ENCODE peak calls at places on chromosomes 4 and X, in seven cellular contexts. H is ascending aorta; Q is CD8-positive, alpha-beta memory T cell; B is left lung; F is CD8-positive, alpha-beta T cell; L is OCI-LY7; W is right atrium auricular region. A is an unnamed sample. For H3K4me1, the result is how much of the 10 kb centered on the place peaks cover.

GRCh38 chrX:129738466-129739308 is at the start of gene XPNPEP2:
- DNase-seq in H (no peak), Q (no peak), B (no peak), F (no peak), L (no peak), W (no peak), A (peak)

GRCh38 chr4:110518889-110519490 is 43.0 kb downstream of the ENPEP start:
- DNase-seq in H (no peak), Q (no peak), B (no peak), F (no peak), L (peak), W (no peak), A (peak)

GRCh38 chr4:36411338-36411737 is 129.9 kb downstream of the DTHD1 start:
- DNase-seq in H (no peak), Q (no peak), B (no peak), F (no peak), L (no peak), W (no peak), A (no peak)

GRCh38 chr4:40283413-40283812 is 51.7 kb upstream of the CHRNA9 start:
- DNase-seq in H (no peak), Q (no peak), B (no peak), F (no peak), L (no peak), W (no peak), A (no peak)

GRCh38 chr4:36273276-36273675 is 8.1 kb upstream of the DTHD1 start:
- DNase-seq in H (no peak), Q (no peak), B (no peak), F (no peak), L (no peak), W (no peak), A (no peak)

GRCh38 chr4:41935652-41936021 is 408 bp downstream of the TMEM33 start:
- DNase-seq in H (no peak), Q (no peak), B (no peak), F (no peak), L (peak), W (no peak), A (no peak)

GRCh38 chr4:6195602-6196319 is 4.6 kb downstream of the JAKMIP1 start:
- DNase-seq in H (no peak), Q (no peak), B (no peak), F (no peak), L (no peak), W (no peak), A (no peak)

GRCh38 chr4:48043504-48043903 is 26.9 kb downstream of the NIPAL1 start:
- DNase-seq in H (no peak), Q (no peak), B (no peak), F (no peak), L (no peak), W (no peak), A (no peak)

GRCh38 chr4:24624381-24624780 is 40.0 kb upstream of the DHX15 start:
- DNase-seq in H (no peak), Q (no peak), B (no peak), F (no peak), L (no peak), W (no peak), A (no peak)

GRCh38 chr4:11367371-11367770 is 61.3 kb downstream of the HS3ST1 start:
- DNase-seq in H (no peak), Q (no peak), B (no peak), F (no peak), L (no peak), W (peak), A (peak)

GRCh38 chrX:104130808-104131207 is 18.5 kb downstream of the ZCCHC18 start:
- DNase-seq in H (no peak), Q (no peak), B (no peak), F (no peak), L (no peak), W (no peak), A (no peak)

GRCh38 chrX:70169281-70169680 is 8.0 kb upstream of the DGAT2L6 start:
- DNase-seq in H (no peak), Q (no peak), B (no peak), F (no peak), L (no peak), W (no peak), A (no peak)

GRCh38 chr4:84870398-84871163 is 95.9 kb downstream of the WDFY3 start:
- DNase-seq in H (no peak), Q (no peak), B (no peak), F (no peak), L (no peak), W (no peak), A (no peak)

GRCh38 chr4:168409089-168409801 is 71.0 kb downstream of the DDX60L start:
- DNase-seq in H (no peak), Q (no peak), B (no peak), F (no peak), L (no peak), W (no peak), A (no peak)

GRCh38 chr4:90419124-90419711 is 292.0 kb downstream of the CCSER1 start:
- DNase-seq in H (no peak), Q (no peak), B (no peak), F (no peak), L (peak), W (no peak), A (no peak)

GRCh38 chr4:98746936-98747658 is 88.7 kb upstream of the TSPAN5 start:
- DNase-seq in H (no peak), Q (no peak), B (no peak), F (no peak), L (no peak), W (no peak), A (no peak)

GRCh38 chrX:107450823-107451509 is 1.5 kb downstream of the FRMPD3 start:
- DNase-seq in H (no peak), Q (peak), B (no peak), F (no peak), L (peak), W (no peak), A (no peak)

GRCh38 chr4:92305148-92305877 is 1.5 kb downstream of the GRID2 start:
- DNase-seq in H (no peak), Q (no peak), B (peak), F (no peak), L (no peak), W (peak), A (peak)

GRCh38 chrX:78024349-78025108 is 55.1 kb upstream of the PGAM4 start:
- DNase-seq in H (no peak), Q (peak), B (no peak), F (no peak), L (peak), W (no peak), A (peak)

GRCh38 chr4:183132081-183132480 is 33.0 kb downstream of the WWC2 start:
- DNase-seq in H (no peak), Q (no peak), B (no peak), F (no peak), L (no peak), W (no peak), A (no peak)

GRCh38 chr4:8048856-8049686 is 109.4 kb upstream of the AFAP1 start:
- DNase-seq in H (no peak), Q (no peak), B (no peak), F (no peak), L (no peak), W (no peak), A (no peak)
- H3K4me1 ChIP-seq in H (under half), Q (under half), B (under half), F (under half), L (under half), W (under half), A (under half)

GRCh38 chr4:186704059-186704458 is 19.6 kb downstream of the FAT1 start:
- DNase-seq in H (no peak), Q (no peak), B (no peak), F (no peak), L (no peak), W (no peak), A (no peak)
- H3K4me1 ChIP-seq in H (under half), Q (under half), B (under half), F (under half), L (under half), W (half or more), A (under half)

DNA sequence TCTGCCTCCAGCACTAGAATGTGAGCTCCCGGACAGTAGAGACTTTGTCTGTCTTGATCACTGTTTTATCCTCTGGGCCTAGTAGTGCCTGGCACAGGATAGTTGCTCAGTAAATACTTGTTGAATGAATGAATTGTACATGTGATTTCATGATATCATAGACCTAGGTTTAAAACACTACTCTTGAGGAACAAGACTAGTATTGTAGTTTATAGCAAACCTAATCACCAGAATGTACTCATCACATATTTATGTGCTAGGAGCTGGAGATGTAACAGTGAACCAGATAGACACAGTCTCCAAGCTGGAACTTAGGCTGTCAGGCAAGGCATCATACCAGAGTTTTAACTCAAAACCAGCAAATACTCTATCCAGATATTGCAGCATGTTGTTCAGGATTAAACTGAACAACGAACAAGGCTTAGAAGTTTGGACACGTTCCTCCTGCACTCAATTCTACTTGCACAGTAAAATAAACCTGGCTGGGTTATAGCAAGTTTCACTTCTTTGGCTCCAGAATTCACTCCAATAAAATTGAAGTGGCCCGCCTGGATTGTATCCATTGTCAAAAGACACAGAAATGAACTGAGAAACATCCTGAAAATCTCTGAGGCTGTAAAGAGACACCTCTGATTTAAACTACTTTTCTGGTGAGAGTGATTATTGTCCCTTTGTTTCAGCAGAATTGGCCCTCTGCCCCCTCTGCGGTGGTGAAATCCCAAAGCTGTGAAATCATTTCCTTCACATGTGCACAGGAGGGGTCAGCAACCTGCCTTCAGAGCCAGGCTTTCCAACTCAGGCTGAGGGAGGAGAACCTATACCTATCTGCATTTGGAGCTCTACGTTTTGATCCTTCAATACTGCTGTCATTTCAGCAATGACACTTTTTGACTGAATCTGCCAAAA is 23.2 kb downstream of the GAB3 start:
- DNase-seq in H (no peak), Q (no peak), B (no peak), F (no peak), L (no peak), W (peak), A (no peak)
- H3K4me1 ChIP-seq in H (under half), Q (half or more), B (half or more), F (half or more), L (under half), W (half or more), A (under half)

GRCh38 chr4:184612089-184612488 is 37.2 kb downstream of the CASP3 start:
- DNase-seq in H (no peak), Q (no peak), B (no peak), F (no peak), L (no peak), W (no peak), A (no peak)
- H3K4me1 ChIP-seq in H (under half), Q (under half), B (under half), F (under half), L (under half), W (under half), A (under half)

A was measured in Peyer's patch.